ENCODE peak calls at places on chromosome 9, in four cellular contexts. K, X, E and D are unnamed samples.

GRCh38 chr9:8816361-8816760 is 1016.8 kb upstream of the DMAC1 start:
- DNase-seq in E (no peak), K (no peak), X (no peak), D (no peak)

GRCh38 chr9:130912932-130913598 is 16.5 kb upstream of the QRFP start:
- DNase-seq in K (no peak), X (peak; percentile 49), E (no peak), D (no peak)

GRCh38 chr9:95644377-95644776 is 127.6 kb upstream of the PTCH1 start:
- DNase-seq in E (no peak), K (no peak), X (peak; percentile 22), D (no peak)

GRCh38 chr9:122058707-122059106 is 34.4 kb downstream of the TTLL11 start:
- DNase-seq in K (no peak), E (no peak), X (no peak), D (no peak)

GRCh38 chr9:114552716-114553115 is 34.9 kb upstream of the ATP6V1G1 start:
- DNase-seq in E (no peak), K (no peak), X (no peak), D (no peak)

GRCh38 chr9:134637696-134638502 is 3.7 kb upstream of the COL5A1 start:
- DNase-seq in K (no peak), X (no peak), E (no peak), D (no peak)

GRCh38 chr9:113343732-113344231 is 3.7 kb upstream of the WDR31 start:
- DNase-seq in K (peak; percentile 22), X (peak; percentile 44), E (no peak), D (no peak)

GRCh38 chr9:34046784-34047379 is 1.8 kb downstream of the UBAP2 start:
- DNase-seq in K (peak; percentile 45), E (no peak), X (no peak), D (no peak)

GRCh38 chr9:127971357-127972315 is 9.2 kb downstream of the EEIG1 start:
- DNase-seq in E (no peak), X (no peak), K (peak; percentile 69), D (no peak)

GRCh38 chr9:38227656-38228055 is 158.6 kb upstream of the SHB start:
- DNase-seq in K (no peak), E (no peak), X (peak; percentile 20), D (no peak)

GRCh38 chr9:136056546-136057235 is 38.4 kb downstream of the NACC2 start:
- DNase-seq in K (no peak), E (no peak), X (no peak), D (no peak)